ENCODE peak calls at places on chromosomes 11 and 22, in four cellular contexts. U is GM23248, O is heart right ventricle, E is HAP-1. P is an unnamed sample. For H3K27me3 and H3K36me3, the result is how much of the 10 kb centered on the place peaks cover.

GRCh38 chr22:32327066-32327465 is 30.6 kb upstream of the RFPL3 start:
- DNase-seq in E (no peak), U (peak), O (no peak), P (no peak)

GRCh38 chr11:35649984-35650383 is 12.6 kb upstream of the TRIM44 start:
- DNase-seq in U (peak), O (no peak), E (no peak), P (no peak)

GRCh38 chr22:33404723-33405122 is 346.5 kb upstream of the SYN3 start:
- DNase-seq in O (no peak), U (no peak), E (no peak), P (no peak)

GRCh38 chr11:15584158-15584557 is 469.4 kb downstream of the INSC start:
- DNase-seq in E (no peak), O (no peak), U (no peak), P (no peak)

GRCh38 chr11:11534981-11535380 is 86.8 kb downstream of the GALNT18 start:
- DNase-seq in O (no peak), E (no peak), U (peak), P (no peak)

GRCh38 chr22:17706451-17706900 is 67.8 kb downstream of the BID start:
- DNase-seq in U (peak), O (no peak), E (no peak), P (peak)

GRCh38 chr11:18634140-18635032 is at the start of gene SPTY2D1:
- DNase-seq in U (peak), E (peak), O (peak), P (peak)

GRCh38 chr22:49964136-49964492 is 3.5 kb downstream of the PIM3 start:
- DNase-seq in E (no peak), O (peak), U (no peak), P (peak)

GRCh38 chr11:67309166-67309565 is 5.8 kb downstream of the SSH3 start:
- DNase-seq in O (no peak), E (no peak), U (no peak), P (no peak)

GRCh38 chr22:24325105-24325757 is 54.6 kb downstream of the SPECC1L start:
- DNase-seq in O (no peak), U (peak), E (peak), P (no peak)

GRCh38 chr11:66080055-66080817 is 10.2 kb downstream of the PACS1 start:
- DNase-seq in U (peak), E (no peak), O (no peak), P (peak)

GRCh38 chr11:62830904-62831519 is 839 bp downstream of the STX5 start:
- DNase-seq in O (no peak), E (no peak), U (no peak), P (no peak)

GRCh38 chr22:30694638-30695350 is at the start of gene OSBP2:
- DNase-seq in E (peak), O (peak), U (peak), P (no peak)

GRCh38 chr22:24698266-24698926 is 76.1 kb downstream of the PIWIL3 start:
- DNase-seq in E (no peak), U (no peak), O (no peak), P (no peak)

GRCh38 chr11:67530282-67530592 is 7.0 kb upstream of the CABP2 start:
- DNase-seq in O (no peak), E (no peak), U (peak), P (no peak)

GRCh38 chr11:13535819-13536218 is 40.0 kb upstream of the PTH start:
- DNase-seq in E (no peak), U (peak), O (no peak), P (no peak)

GRCh38 chr11:30107899-30108298 is 91.1 kb upstream of the KCNA4 start:
- DNase-seq in U (peak), E (no peak), O (no peak), P (no peak)

GRCh38 chr22:44047891-44048301 is 23.8 kb downstream of the PARVB start:
- DNase-seq in O (no peak), E (no peak), U (peak), P (no peak)

GRCh38 chr22:36224245-36224644 is 15.1 kb downstream of the APOL2 start:
- DNase-seq in E (no peak), U (no peak), O (no peak), P (no peak)

GRCh38 chr11:92711913-92712312 is 257.5 kb upstream of the MTNR1B start:
- DNase-seq in E (no peak), U (peak), O (no peak), P (no peak)

GRCh38 chr11:66012946-66013761 is 1.3 kb downstream of the CST6 start:
- DNase-seq in O (no peak), U (no peak), E (no peak), P (no peak)

GRCh38 chr11:131253885-131254204 is 116.6 kb upstream of the NTM start:
- DNase-seq in E (no peak), O (no peak), U (peak), P (no peak)

GRCh38 chr11:72426758-72427157 is 7.6 kb downstream of the CLPB start:
- DNase-seq in E (no peak), U (no peak), O (no peak), P (no peak)

GRCh38 chr11:126949066-126949945 is 51.3 kb downstream of the KIRREL3 start:
- DNase-seq in U (peak), E (no peak), O (no peak), P (no peak)

GRCh38 chr11:121572581-121573059 is 119.9 kb upstream of the SORL1-AS1 start:
- DNase-seq in O (no peak), U (no peak), E (no peak), P (no peak)

GRCh38 chr11:75673977-75674582 is 5.2 kb upstream of the MAP6 start:
- DNase-seq in U (peak), O (no peak), E (no peak), P (no peak)

GRCh38 chr11:72507050-72507449 is 72.7 kb upstream of the CLPB start:
- DNase-seq in E (peak), O (no peak), U (no peak), P (no peak)

GRCh38 chr22:24207264-24208011 is 26.2 kb downstream of the SUSD2 start:
- DNase-seq in O (no peak), E (no peak), U (peak), P (no peak)

GRCh38 chr22:36617694-36618522 is 85.6 kb downstream of the CACNG2 start:
- DNase-seq in E (no peak), U (no peak), O (no peak), P (no peak)

DNA sequence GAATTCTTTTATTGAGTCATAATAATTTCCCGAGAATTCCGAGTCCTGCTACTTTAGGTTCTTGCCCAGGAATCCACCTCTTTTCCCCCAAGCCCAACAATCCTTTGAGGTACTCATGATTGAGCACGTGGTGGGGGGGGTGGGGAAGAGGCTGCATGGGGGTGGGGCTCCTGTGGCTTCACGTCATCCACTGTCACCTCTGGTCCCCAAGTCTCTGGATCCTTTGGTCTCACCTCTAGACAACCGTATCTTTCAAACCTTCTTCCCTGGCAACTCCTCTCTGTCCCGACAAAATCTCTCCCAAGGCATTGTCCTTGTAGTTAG is 8.6 kb downstream of the UCP3 start:
- DNase-seq in O (no peak), E (no peak), U (no peak), P (no peak)
- H3K4me3 ChIP-seq in O (no peak), E (no peak), U (no peak), P (no peak)

GRCh38 chr22:41203118-41203517 is 2.0 kb upstream of the L3MBTL2 start:
- DNase-seq in E (no peak), O (no peak), U (no peak), P (no peak)

GRCh38 chr22:41193829-41194228 is 11.3 kb upstream of the L3MBTL2 start:
- DNase-seq in E (no peak), U (no peak), O (no peak), P (no peak)

GRCh38 chr22:41197046-41197807 is 7.9 kb upstream of the L3MBTL2 start:
- DNase-seq in E (peak), U (peak), O (peak), P (peak)

GRCh38 chr22:41201146-41201545 is 4.0 kb upstream of the L3MBTL2 start:
- DNase-seq in E (no peak), O (no peak), U (no peak), P (no peak)

DNA sequence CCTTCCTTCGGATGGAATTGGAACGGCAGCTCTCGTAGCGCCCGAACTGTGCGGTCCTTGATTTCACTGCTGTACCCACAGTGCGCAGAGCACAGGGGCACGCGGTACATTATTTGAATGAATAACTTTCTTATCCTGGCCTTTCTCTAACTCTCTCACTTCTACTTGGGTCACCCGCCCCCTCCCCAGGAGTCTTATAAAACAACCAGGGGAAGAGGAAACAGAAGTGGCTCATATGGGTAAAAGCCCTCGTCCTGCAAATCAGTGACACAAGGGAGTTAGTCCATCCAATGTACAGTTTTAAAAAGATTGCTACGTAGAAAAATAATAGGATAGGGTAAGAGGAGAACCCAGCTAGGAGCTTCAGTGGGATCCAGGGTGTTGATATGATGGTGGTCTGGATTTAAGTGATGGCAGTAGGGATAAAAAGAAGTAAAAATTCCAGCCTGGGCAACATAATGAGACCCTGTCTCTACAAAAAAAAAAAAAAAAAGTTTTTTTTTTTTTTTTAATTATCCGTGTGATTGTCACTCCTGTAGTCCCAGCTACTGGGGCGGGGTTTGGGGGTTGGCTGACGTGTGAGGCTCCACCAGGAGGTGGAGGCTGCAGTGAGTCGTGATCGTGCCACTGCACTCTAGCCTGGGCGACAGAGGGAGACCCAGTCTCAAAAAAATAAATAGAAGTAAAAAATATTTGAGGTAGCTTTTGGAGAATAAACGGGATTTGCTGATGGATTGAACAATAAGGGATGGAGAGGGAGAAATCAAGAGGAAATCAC is 7.1 kb upstream of the L3MBTL2 start:
- DNase-seq in O (peak), U (peak), E (peak), P (peak)
- H3K27me3 ChIP-seq in O (under half), U (under half), E (under half), P (under half)

DNA sequence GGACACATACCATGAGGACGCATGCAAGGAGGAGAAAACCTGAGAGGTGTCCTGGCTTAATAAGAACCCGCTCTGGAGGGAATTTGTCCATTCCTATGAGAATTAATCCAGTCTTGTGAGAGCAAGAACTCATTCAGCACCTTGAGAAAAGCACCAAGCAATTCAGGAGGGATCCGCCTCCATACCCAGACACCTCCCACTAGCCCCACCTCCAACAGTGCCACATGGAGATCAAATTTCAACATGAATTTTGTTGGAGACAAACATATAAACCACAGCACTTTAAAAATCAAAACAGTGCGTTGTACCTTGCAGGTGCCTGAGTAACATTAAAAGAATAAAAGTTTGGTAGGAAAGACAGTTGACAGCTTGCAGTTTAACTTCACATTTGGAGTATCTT is 11.4 kb downstream of the UBE4A start:
- DNase-seq in O (no peak), E (no peak), U (no peak), P (no peak)
- H3K36me3 ChIP-seq in O (under half), E (half or more), U (half or more), P (under half)

GRCh38 chr11:123494195-123495050 is 64.4 kb downstream of the GRAMD1B start:
- DNase-seq in O (no peak), E (no peak), U (peak), P (no peak)
- H3K4me3 ChIP-seq in O (no peak), E (no peak), U (peak), P (no peak)

GRCh38 chr11:128533473-128533872 is 53.9 kb downstream of the ETS1 start:
- DNase-seq in U (no peak), E (no peak), O (no peak), P (no peak)
- H3K27me3 ChIP-seq in U (under half), E (under half), O (under half), P (under half)

GRCh38 chr11:46418751-46419150 is 27.2 kb upstream of the CHRM4 start:
- DNase-seq in E (no peak), O (no peak), U (no peak), P (no peak)

GRCh38 chr11:46417711-46418110 is 26.1 kb upstream of the CHRM4 start:
- DNase-seq in E (no peak), O (no peak), U (no peak), P (no peak)

GRCh38 chr11:46414899-46415298 is 23.3 kb upstream of the CHRM4 start:
- DNase-seq in O (no peak), U (no peak), E (no peak), P (no peak)

GRCh38 chr11:46414466-46414796 is 22.9 kb upstream of the CHRM4 start:
- DNase-seq in O (no peak), E (no peak), U (no peak), P (peak)

DNA sequence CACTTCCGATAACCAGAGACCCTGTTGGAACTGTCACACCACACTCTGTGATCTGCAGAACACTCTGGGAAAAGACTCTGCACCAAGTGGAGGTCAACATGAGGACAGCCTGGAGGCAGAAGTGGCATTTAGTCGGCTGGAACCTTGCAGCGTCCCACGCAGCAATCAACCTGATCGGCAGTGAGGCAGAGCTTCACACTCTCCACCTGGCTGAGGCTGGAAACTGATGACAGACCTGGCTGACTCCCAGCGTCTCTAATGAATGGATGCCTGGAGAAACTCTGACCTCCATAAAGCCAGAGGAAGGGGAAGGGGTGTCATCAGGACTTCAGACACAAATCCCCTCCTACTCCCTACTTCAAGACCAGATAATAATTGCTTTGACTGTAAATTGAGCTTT is 25.1 kb upstream of the CHRM4 start:
- DNase-seq in E (no peak), U (no peak), O (no peak), P (no peak)
- H3K36me3 ChIP-seq in E (under half), U (under half), O (under half), P (half or more)

DNA sequence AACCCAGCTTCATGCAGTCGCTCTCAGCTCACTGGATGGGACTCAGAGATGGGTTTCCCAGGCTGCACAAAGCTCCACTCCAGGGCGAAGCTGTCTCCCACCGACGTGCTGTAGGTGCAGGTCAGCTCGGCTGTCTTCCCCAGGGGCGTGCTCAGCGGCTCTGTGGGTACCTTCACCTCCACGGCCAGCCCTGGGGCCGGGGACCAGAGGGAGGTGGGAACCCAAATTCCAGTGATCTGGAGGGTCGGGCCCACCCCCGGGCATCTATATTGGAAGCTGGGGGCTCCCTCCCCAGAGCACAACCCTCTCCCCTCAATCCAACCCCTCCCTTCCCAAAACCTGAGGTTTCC is 689 bp downstream of the VSIG2 start:
- DNase-seq in O (no peak), U (no peak), E (no peak), P (no peak)
- H3K4me3 ChIP-seq in O (no peak), U (no peak), E (no peak), P (no peak)

DNA sequence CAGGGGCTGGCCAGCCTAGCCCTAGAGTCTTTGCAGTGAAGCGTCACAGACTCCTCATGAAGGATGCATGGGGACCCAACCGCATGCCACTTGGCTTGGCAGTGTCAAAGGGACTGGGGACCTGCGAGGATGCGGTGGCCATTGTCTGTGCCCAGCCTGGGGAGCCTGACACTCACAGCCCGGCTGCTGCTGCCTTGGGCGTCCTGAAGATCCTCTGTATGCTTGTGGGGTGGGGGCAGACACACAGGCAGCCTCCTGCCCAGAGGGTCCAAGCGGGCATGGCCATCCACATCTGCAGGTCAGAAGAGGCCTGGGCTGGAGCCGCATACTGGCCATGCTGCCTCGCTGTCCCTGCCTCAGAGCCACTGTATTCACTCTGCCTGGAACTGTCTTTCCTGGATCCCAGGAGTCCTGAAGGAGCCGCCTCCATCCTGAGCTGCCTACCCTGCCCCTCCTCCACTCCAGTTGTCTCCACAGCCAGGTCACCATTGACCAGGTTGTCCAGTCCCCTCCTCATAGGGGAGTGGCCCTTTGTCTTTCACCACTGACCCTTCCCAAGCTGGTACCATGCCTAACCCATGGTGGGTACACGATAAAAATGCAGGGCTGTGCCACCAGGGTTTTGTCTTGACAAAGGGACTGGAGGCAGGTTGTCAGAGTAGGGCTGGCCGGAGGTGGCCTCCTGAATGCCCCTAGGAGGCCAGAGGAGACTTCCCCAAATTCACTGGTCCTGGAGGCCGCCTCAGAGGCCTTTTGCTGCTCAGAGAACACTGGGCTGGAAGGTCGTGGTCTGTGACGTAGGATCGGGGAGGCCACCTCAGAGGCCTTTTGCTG is 107.0 kb downstream of the KCNQ1OT1 start:
- DNase-seq in U (no peak), E (no peak), O (peak), P (no peak)
- H3K27me3 ChIP-seq in U (under half), E (under half), O (under half), P (under half)

P was measured in naive thymus-derived CD4-positive, alpha-beta T cell.